ENCODE peak calls at places on chromosomes 3 and 15, in ten cellular contexts. B is H9; S is fibroblast of villous mesenchyme; U is effector CD8-positive, alpha-beta T cell; K is activated CD8-positive, alpha-beta memory T cell treated with anti-CD3 and anti-CD28 coated beads for 48 hours; Q is RWPE1; N is SW480; G is amniotic stem cell; W is HuH-7.5; P is GM19239. R is an unnamed sample.

GRCh38 chr3:49566312-49566711 is 12.0 kb downstream of the BSN start:
- DNase-seq in G (no peak), Q (no peak), U (no peak), W (no peak), B (no peak), N (no peak), K (no peak), S (no peak), P (no peak), R (no peak)

GRCh38 chr3:63684081-63684480 is 31.6 kb downstream of the SNTN start:
- DNase-seq in K (no peak), Q (no peak), G (no peak), S (no peak), U (no peak), B (no peak), P (no peak), N (no peak), W (no peak), R (no peak)

GRCh38 chr15:39157902-39158301 is 423.0 kb upstream of the THBS1 start:
- DNase-seq in N (no peak), W (no peak), Q (no peak), B (no peak), G (no peak), S (no peak), U (no peak), K (no peak), P (no peak), R (no peak)

GRCh38 chr3:100634493-100635272 is 25.3 kb downstream of the ADGRG7 start:
- DNase-seq in N (peak; percentile 35), K (no peak), S (peak; percentile 32), U (no peak), W (no peak), Q (peak; percentile 66), P (no peak), B (no peak), G (no peak), R (peak; percentile 36)

GRCh38 chr3:173583496-173583895 is 186.0 kb downstream of the NLGN1 start:
- DNase-seq in K (no peak), B (no peak), Q (no peak), U (no peak), P (no peak), W (no peak), N (no peak), G (no peak), S (no peak), R (no peak)

GRCh38 chr15:78424673-78425072 is 13.3 kb upstream of the IREB2 start:
- DNase-seq in G (no peak), P (no peak), K (no peak), S (no peak), B (no peak), U (no peak), Q (no peak), N (no peak), W (no peak), R (no peak)

GRCh38 chr3:115147329-115148141 is 447 bp upstream of the ZBTB20 start:
- DNase-seq in Q (peak; percentile 98), B (peak; percentile 99), G (peak; percentile 100), S (peak; percentile 100), P (peak; percentile 61), K (peak; percentile 63), N (peak; percentile 99), U (peak; percentile 100), W (peak; percentile 82), R (peak; percentile 98)

GRCh38 chr3:114528517-114528916 is 234.7 kb downstream of the TIGIT start:
- DNase-seq in S (no peak), W (no peak), K (no peak), U (no peak), G (no peak), P (no peak), N (no peak), B (no peak), Q (no peak), R (no peak)

GRCh38 chr3:138438896-138439295 is 4.5 kb downstream of the ESYT3 start:
- DNase-seq in W (no peak), K (no peak), B (peak; percentile 22), U (no peak), G (no peak), Q (no peak), N (no peak), S (no peak), P (no peak), R (no peak)

R was measured in BE2C.